ENCODE peak calls at places on chromosomes 7 and 10, in six cellular contexts. One of them, this sample, is unnamed.

GRCh38 chr7:93212881-93213280 is 13.4 kb downstream of the HEPACAM2 start:
- DNase-seq in caudate nucleus: no peak
- DNase-seq in stimulated activated CD4-positive, alpha-beta T cell treated with anti-CD3 and anti-CD28 coated beads, Interleukin-15, amount 100 ng/mL, for 1 hour: no peak
- DNase-seq in effector CD4-positive, alpha-beta T cell: no peak
- DNase-seq in effector memory CD4-positive, alpha-beta T cell: no peak
- DNase-seq in coronary artery: no peak
- DNase-seq in this sample: no peak

GRCh38 chr7:46859963-46860475 is 721.9 kb downstream of the TNS3 start:
- DNase-seq in caudate nucleus: no peak
- DNase-seq in stimulated activated CD4-positive, alpha-beta T cell treated with anti-CD3 and anti-CD28 coated beads, Interleukin-15, amount 100 ng/mL, for 1 hour: no peak
- DNase-seq in effector CD4-positive, alpha-beta T cell: no peak
- DNase-seq in effector memory CD4-positive, alpha-beta T cell: no peak
- DNase-seq in coronary artery: no peak
- DNase-seq in this sample: no peak

GRCh38 chr10:50936335-50936734 is 50.9 kb upstream of the A1CF start:
- DNase-seq in caudate nucleus: no peak
- DNase-seq in stimulated activated CD4-positive, alpha-beta T cell treated with anti-CD3 and anti-CD28 coated beads, Interleukin-15, amount 100 ng/mL, for 1 hour: no peak
- DNase-seq in effector CD4-positive, alpha-beta T cell: no peak
- DNase-seq in effector memory CD4-positive, alpha-beta T cell: no peak
- DNase-seq in coronary artery: no peak
- DNase-seq in this sample: no peak

GRCh38 chr7:148402159-148402558 is 188.4 kb upstream of the C7orf33 start:
- DNase-seq in caudate nucleus: no peak
- DNase-seq in stimulated activated CD4-positive, alpha-beta T cell treated with anti-CD3 and anti-CD28 coated beads, Interleukin-15, amount 100 ng/mL, for 1 hour: no peak
- DNase-seq in effector CD4-positive, alpha-beta T cell: no peak
- DNase-seq in effector memory CD4-positive, alpha-beta T cell: no peak
- DNase-seq in coronary artery: no peak
- DNase-seq in this sample: no peak

GRCh38 chr7:47877336-47877735 is 70.9 kb downstream of the PKD1L1 start:
- DNase-seq in caudate nucleus: no peak
- DNase-seq in stimulated activated CD4-positive, alpha-beta T cell treated with anti-CD3 and anti-CD28 coated beads, Interleukin-15, amount 100 ng/mL, for 1 hour: no peak
- DNase-seq in effector CD4-positive, alpha-beta T cell: no peak
- DNase-seq in effector memory CD4-positive, alpha-beta T cell: no peak
- DNase-seq in coronary artery: no peak
- DNase-seq in this sample: no peak

GRCh38 chr7:19392246-19392645 is 247.0 kb upstream of the FERD3L start:
- DNase-seq in caudate nucleus: no peak
- DNase-seq in stimulated activated CD4-positive, alpha-beta T cell treated with anti-CD3 and anti-CD28 coated beads, Interleukin-15, amount 100 ng/mL, for 1 hour: no peak
- DNase-seq in effector CD4-positive, alpha-beta T cell: no peak
- DNase-seq in effector memory CD4-positive, alpha-beta T cell: no peak
- DNase-seq in coronary artery: no peak
- DNase-seq in this sample: no peak

GRCh38 chr7:74026406-74027123 is 1.4 kb upstream of the ELN start:
- DNase-seq in caudate nucleus: peak; percentile 64
- DNase-seq in stimulated activated CD4-positive, alpha-beta T cell treated with anti-CD3 and anti-CD28 coated beads, Interleukin-15, amount 100 ng/mL, for 1 hour: peak; percentile 52
- DNase-seq in effector CD4-positive, alpha-beta T cell: peak; percentile 49
- DNase-seq in effector memory CD4-positive, alpha-beta T cell: peak; percentile 17
- DNase-seq in coronary artery: peak; percentile 91
- DNase-seq in this sample: peak; percentile 93

GRCh38 chr7:16063691-16064090 is 357.6 kb downstream of the CRPPA start:
- DNase-seq in caudate nucleus: no peak
- DNase-seq in stimulated activated CD4-positive, alpha-beta T cell treated with anti-CD3 and anti-CD28 coated beads, Interleukin-15, amount 100 ng/mL, for 1 hour: no peak
- DNase-seq in effector CD4-positive, alpha-beta T cell: no peak
- DNase-seq in effector memory CD4-positive, alpha-beta T cell: no peak
- DNase-seq in coronary artery: no peak
- DNase-seq in this sample: no peak

GRCh38 chr7:7228472-7228871 is 46.1 kb downstream of the C1GALT1 start:
- DNase-seq in caudate nucleus: no peak
- DNase-seq in stimulated activated CD4-positive, alpha-beta T cell treated with anti-CD3 and anti-CD28 coated beads, Interleukin-15, amount 100 ng/mL, for 1 hour: no peak
- DNase-seq in effector CD4-positive, alpha-beta T cell: no peak
- DNase-seq in effector memory CD4-positive, alpha-beta T cell: no peak
- DNase-seq in coronary artery: no peak
- DNase-seq in this sample: no peak

GRCh38 chr10:34760606-34761005 is 54.5 kb downstream of the PARD3 start:
- DNase-seq in caudate nucleus: no peak
- DNase-seq in stimulated activated CD4-positive, alpha-beta T cell treated with anti-CD3 and anti-CD28 coated beads, Interleukin-15, amount 100 ng/mL, for 1 hour: no peak
- DNase-seq in effector CD4-positive, alpha-beta T cell: no peak
- DNase-seq in effector memory CD4-positive, alpha-beta T cell: no peak
- DNase-seq in coronary artery: no peak
- DNase-seq in this sample: no peak

GRCh38 chr7:149720372-149721083 is 52.9 kb downstream of the ZNF467 start:
- DNase-seq in caudate nucleus: peak; percentile 52
- DNase-seq in stimulated activated CD4-positive, alpha-beta T cell treated with anti-CD3 and anti-CD28 coated beads, Interleukin-15, amount 100 ng/mL, for 1 hour: no peak
- DNase-seq in effector CD4-positive, alpha-beta T cell: no peak
- DNase-seq in effector memory CD4-positive, alpha-beta T cell: no peak
- DNase-seq in coronary artery: peak; percentile 69
- DNase-seq in this sample: peak; percentile 91

GRCh38 chr10:89526396-89526795 is 9.0 kb downstream of the SLC16A12 start:
- DNase-seq in caudate nucleus: no peak
- DNase-seq in stimulated activated CD4-positive, alpha-beta T cell treated with anti-CD3 and anti-CD28 coated beads, Interleukin-15, amount 100 ng/mL, for 1 hour: no peak
- DNase-seq in effector CD4-positive, alpha-beta T cell: no peak
- DNase-seq in effector memory CD4-positive, alpha-beta T cell: no peak
- DNase-seq in coronary artery: no peak
- DNase-seq in this sample: no peak

GRCh38 chr7:123652406-123652805 is 3.3 kb upstream of the LMOD2 start:
- DNase-seq in caudate nucleus: no peak
- DNase-seq in stimulated activated CD4-positive, alpha-beta T cell treated with anti-CD3 and anti-CD28 coated beads, Interleukin-15, amount 100 ng/mL, for 1 hour: no peak
- DNase-seq in effector CD4-positive, alpha-beta T cell: no peak
- DNase-seq in effector memory CD4-positive, alpha-beta T cell: no peak
- DNase-seq in coronary artery: no peak
- DNase-seq in this sample: no peak

GRCh38 chr10:62022830-62023229 is 121.3 kb downstream of the ARID5B start:
- DNase-seq in caudate nucleus: no peak
- DNase-seq in stimulated activated CD4-positive, alpha-beta T cell treated with anti-CD3 and anti-CD28 coated beads, Interleukin-15, amount 100 ng/mL, for 1 hour: no peak
- DNase-seq in effector CD4-positive, alpha-beta T cell: no peak
- DNase-seq in effector memory CD4-positive, alpha-beta T cell: no peak
- DNase-seq in coronary artery: no peak
- DNase-seq in this sample: no peak

GRCh38 chr10:43749940-43750552 is 101.4 kb upstream of the ZNF32 start:
- DNase-seq in caudate nucleus: no peak
- DNase-seq in stimulated activated CD4-positive, alpha-beta T cell treated with anti-CD3 and anti-CD28 coated beads, Interleukin-15, amount 100 ng/mL, for 1 hour: no peak
- DNase-seq in effector CD4-positive, alpha-beta T cell: no peak
- DNase-seq in effector memory CD4-positive, alpha-beta T cell: no peak
- DNase-seq in coronary artery: no peak
- DNase-seq in this sample: no peak

GRCh38 chr7:148883233-148884048 is 650 bp downstream of the EZH2 start:
- DNase-seq in caudate nucleus: peak; percentile 33
- DNase-seq in stimulated activated CD4-positive, alpha-beta T cell treated with anti-CD3 and anti-CD28 coated beads, Interleukin-15, amount 100 ng/mL, for 1 hour: peak; percentile 36
- DNase-seq in effector CD4-positive, alpha-beta T cell: peak; percentile 64
- DNase-seq in effector memory CD4-positive, alpha-beta T cell: peak; percentile 66
- DNase-seq in coronary artery: peak; percentile 72
- DNase-seq in this sample: peak; percentile 88